ENCODE peak calls at places on chromosomes 2 and 18, in six cellular contexts. N is heart left ventricle, R is heart right ventricle, O is foreskin keratinocyte, P is WERI-Rb-1, V is uterus. H is an unnamed sample.

GRCh38 chr2:19540739-19541503 is 182.5 kb upstream of the OSR1 start:
- DNase-seq in R (no peak), V (no peak), P (no peak), O (peak; percentile 90), N (no peak), H (peak; percentile 66)

GRCh38 chr2:76444732-76445131 is 734.0 kb upstream of the GCFC2 start:
- DNase-seq in P (no peak), O (no peak), R (no peak), V (no peak), N (no peak), H (no peak)

GRCh38 chr2:23940976-23941605 is 828 bp downstream of the UBXN2A start:
- DNase-seq in R (no peak), N (no peak), O (peak; percentile 47), P (no peak), V (no peak), H (no peak)

GRCh38 chr18:9779630-9780029 is 71.5 kb downstream of the RAB31 start:
- DNase-seq in V (no peak), P (no peak), R (no peak), O (peak; percentile 36), N (no peak), H (no peak)

GRCh38 chr2:196369967-196370366 is 198.6 kb upstream of the STK17B start:
- DNase-seq in P (no peak), V (no peak), O (peak; percentile 86), R (no peak), N (no peak), H (no peak)

GRCh38 chr18:37667836-37668235 is 102.2 kb upstream of the CELF4 start:
- DNase-seq in O (no peak), R (no peak), N (no peak), V (no peak), P (no peak), H (no peak)

GRCh38 chr2:205989291-205990071 is 96.5 kb downstream of the INO80D start:
- DNase-seq in O (no peak), V (no peak), P (no peak), R (no peak), N (no peak), H (peak; percentile 38)

GRCh38 chr2:2850218-2850850 is 519.3 kb upstream of the MYT1L start:
- DNase-seq in V (no peak), N (no peak), P (peak; percentile 48), R (no peak), O (no peak), H (no peak)

GRCh38 chr2:142531375-142531774 is 346.1 kb upstream of the KYNU start:
- DNase-seq in O (peak; percentile 53), N (no peak), P (no peak), R (no peak), V (no peak), H (no peak)

GRCh38 chr18:63152096-63152495 is 167.5 kb downstream of the BCL2 start:
- DNase-seq in P (no peak), R (no peak), N (no peak), O (no peak), V (no peak), H (no peak)

GRCh38 chr2:240874715-240875227 is 6.1 kb downstream of the AGXT start:
- DNase-seq in V (no peak), N (no peak), O (no peak), R (no peak), P (no peak), H (no peak)

GRCh38 chr2:160349306-160349705 is 144.3 kb downstream of the RBMS1 start:
- DNase-seq in N (no peak), R (no peak), O (no peak), V (no peak), P (no peak), H (no peak)

GRCh38 chr2:10179422-10179821 is 56.9 kb downstream of the RRM2 start:
- DNase-seq in P (no peak), O (no peak), R (no peak), V (no peak), N (no peak), H (no peak)

GRCh38 chr2:240472078-240472790 is 36.8 kb downstream of the GPC1 start:
- DNase-seq in N (no peak), O (peak; percentile 38), V (no peak), R (no peak), P (no peak), H (no peak)

GRCh38 chr2:239309398-239310245 is 91.2 kb downstream of the HDAC4 start:
- DNase-seq in N (no peak), O (no peak), P (no peak), R (no peak), V (peak; percentile 16), H (no peak)

GRCh38 chr2:6685447-6685846 is 180.3 kb downstream of the CMPK2 start:
- DNase-seq in V (no peak), N (no peak), R (no peak), O (no peak), P (no peak), H (no peak)

GRCh38 chr2:102063360-102063947 is 71.7 kb downstream of the IL1R2 start:
- DNase-seq in V (peak; percentile 64), R (peak; percentile 69), P (no peak), N (peak; percentile 74), O (no peak), H (no peak)

GRCh38 chr18:74793746-74794145 is 196.1 kb downstream of the ZNF407 start:
- DNase-seq in O (no peak), R (no peak), P (no peak), N (no peak), V (no peak), H (no peak)

GRCh38 chr2:68291317-68291716 is 28.4 kb downstream of the CNRIP1 start:
- DNase-seq in N (no peak), R (no peak), O (no peak), V (no peak), P (no peak), H (no peak)

GRCh38 chr18:79915161-79916127 is 36.0 kb downstream of the SLC66A2 start:
- DNase-seq in R (no peak), N (no peak), O (no peak), V (no peak), P (no peak), H (no peak)

GRCh38 chr18:55509631-55510372 is 78.2 kb downstream of the TCF4 start:
- DNase-seq in P (no peak), V (no peak), R (no peak), N (peak; percentile 63), O (peak; percentile 76), H (no peak)

GRCh38 chr2:172613035-172613434 is 57.1 kb downstream of the PDK1 start:
- DNase-seq in P (peak; percentile 55), N (no peak), O (no peak), V (no peak), R (no peak), H (no peak)

GRCh38 chr2:172615862-172616261 is 60.0 kb downstream of the PDK1 start:
- DNase-seq in P (no peak), O (no peak), V (no peak), N (no peak), R (no peak), H (no peak)

GRCh38 chr2:172614932-172615331 is 59.0 kb downstream of the PDK1 start:
- DNase-seq in V (no peak), P (no peak), O (no peak), R (no peak), N (no peak), H (no peak)

GRCh38 chr2:172617115-172617514 is 61.2 kb downstream of the PDK1 start:
- DNase-seq in V (no peak), N (no peak), O (no peak), R (no peak), P (no peak), H (no peak)

DNA sequence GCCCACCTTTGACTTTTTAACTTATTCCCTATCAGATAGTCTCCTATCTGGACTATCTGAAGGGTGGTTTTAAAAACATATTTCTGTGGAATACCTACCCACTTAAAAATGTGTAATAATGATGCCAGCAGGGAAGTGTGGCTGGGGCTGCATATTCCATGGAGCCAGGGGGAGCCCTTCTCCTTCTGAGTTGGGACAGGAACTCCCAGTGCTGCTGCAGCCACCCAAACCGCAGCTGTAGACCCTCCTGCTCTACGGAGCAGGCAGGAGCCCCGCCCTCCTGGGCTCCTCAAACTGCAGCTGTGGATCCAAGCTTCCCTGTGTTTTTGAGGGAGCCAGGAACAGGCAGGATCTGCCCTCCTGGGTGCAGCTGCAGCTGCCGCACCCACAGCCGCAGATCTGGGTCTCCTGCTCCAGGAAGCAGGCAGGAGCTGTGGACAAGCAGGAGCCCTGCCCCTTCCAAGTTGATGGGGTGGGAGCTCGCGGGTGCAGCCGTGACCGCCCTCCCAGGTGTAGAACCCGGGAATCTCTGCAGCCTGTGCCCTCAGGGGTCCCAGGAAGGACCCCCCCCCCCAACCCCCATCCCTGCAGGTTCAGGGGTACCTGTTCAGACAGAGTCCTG is 57.8 kb downstream of the PDK1 start:
- DNase-seq in V (no peak), R (no peak), P (no peak), O (no peak), N (no peak), H (no peak)
- TF ChIP-seq CTCF in V (no peak), R (no peak), P (no peak), O (peak; percentile 61), N (no peak), H (no peak)

GRCh38 chr2:41141146-41141791 is 689.4 kb upstream of the SLC8A1 start:
- DNase-seq in R (no peak), P (no peak), V (no peak), N (no peak), O (no peak), H (no peak)
- TF ChIP-seq CTCF in R (no peak), P (no peak), V (no peak), N (no peak), O (no peak), H (no peak)

DNA sequence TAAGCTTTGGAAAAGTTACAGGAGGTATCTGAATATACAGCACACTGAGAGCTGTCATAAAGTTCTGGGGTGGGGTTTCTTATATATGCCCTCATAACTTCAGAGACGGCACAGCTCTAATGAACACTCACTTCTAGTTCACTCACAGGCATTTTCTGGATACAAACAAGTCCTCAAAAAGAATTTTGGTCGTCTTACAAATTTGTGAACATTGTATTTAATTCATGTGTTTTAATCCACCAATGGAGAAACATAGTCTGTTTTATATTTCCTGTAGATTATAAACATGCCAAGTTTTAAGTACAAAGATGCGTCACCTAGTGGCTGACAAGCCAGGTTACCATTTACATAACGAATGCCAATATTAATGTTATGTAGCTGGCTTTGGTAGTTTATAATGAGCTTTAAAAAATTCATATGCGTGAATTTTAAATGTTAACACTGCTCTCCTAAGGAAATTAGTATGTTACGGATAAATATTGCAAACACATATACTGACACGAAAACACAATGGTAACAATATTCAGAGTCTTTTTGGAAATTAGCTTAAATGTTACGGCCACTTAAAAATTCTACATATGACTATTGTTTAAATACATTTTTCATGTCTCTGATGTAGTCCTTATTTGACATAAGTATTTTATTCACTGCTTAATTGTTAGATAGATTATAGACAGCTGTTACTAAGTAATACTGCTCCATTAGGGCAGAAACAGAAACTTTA is 2.5 kb downstream of the COL3A1 start:
- DNase-seq in R (no peak), V (no peak), P (no peak), O (peak; percentile 47), N (no peak), H (no peak)
- TF ChIP-seq CTCF in R (peak; percentile 35), V (peak; percentile 63), P (no peak), O (peak; percentile 84), N (peak; percentile 37), H (peak; percentile 23)

GRCh38 chr2:173749315-173749714 is 215.9 kb downstream of the SP3 start:
- DNase-seq in P (no peak), V (no peak), N (no peak), O (peak; percentile 18), R (no peak), H (peak; percentile 10)
- TF ChIP-seq CTCF in P (peak; percentile 36), V (peak; percentile 15), N (peak; percentile 26), O (peak; percentile 56), R (peak; percentile 10), H (peak; percentile 65)